ENCODE peak calls at places on chromosomes 13 and 19, in five cellular contexts. W is activated CD4-positive, alpha-beta T cell treated with anti-CD3 and anti-CD28 coated beads, Interleukin-2, amount 50 U/mL, for 24 hours; P is HFF-Myc; I is SW480; F is T1000. R is an unnamed sample.

GRCh38 chr19:52898101-52898500 is 666 bp upstream of the ZNF320 start:
- DNase-seq in P (no peak), F (no peak), W (no peak), I (no peak), R (no peak)

GRCh38 chr19:40217921-40218890 is at the start of gene TTC9B:
- DNase-seq in F (no peak), P (no peak), W (no peak), I (no peak), R (no peak)

GRCh38 chr13:84607614-84608013 is 725.3 kb upstream of the SLITRK1 start:
- DNase-seq in I (no peak), W (no peak), P (peak; percentile 1), F (peak; percentile 22), R (no peak)

GRCh38 chr19:2650515-2650914 is 52.0 kb downstream of the GNG7 start:
- DNase-seq in P (no peak), W (no peak), F (no peak), I (no peak), R (no peak)

GRCh38 chr13:111338841-111339240 is 18.4 kb downstream of the TEX29 start:
- DNase-seq in F (no peak), I (no peak), W (no peak), P (no peak), R (peak; percentile 1)

GRCh38 chr13:31588331-31588730 is 151.0 kb upstream of the RXFP2 start:
- DNase-seq in W (no peak), P (no peak), F (no peak), I (no peak), R (no peak)

GRCh38 chr19:3890590-3890989 is 10.1 kb downstream of the ATCAY start:
- DNase-seq in W (no peak), I (no peak), P (no peak), F (no peak), R (no peak)

GRCh38 chr13:114101325-114101821 is 31.1 kb downstream of the RASA3 start:
- DNase-seq in F (no peak), W (no peak), P (no peak), I (no peak), R (no peak)

GRCh38 chr19:1967087-1967608 is 26.2 kb downstream of the CSNK1G2 start:
- DNase-seq in W (peak; percentile 17), I (no peak), P (no peak), F (no peak), R (no peak)

GRCh38 chr19:10260141-10260584 is 8.1 kb downstream of the MRPL4 start:
- DNase-seq in W (peak; percentile 59), P (no peak), I (peak; percentile 73), F (no peak), R (no peak)

GRCh38 chr13:30355405-30355741 is 48.0 kb upstream of the KATNAL1 start:
- DNase-seq in P (no peak), F (no peak), W (no peak), I (no peak), R (no peak)

GRCh38 chr13:26721251-26721939 is 39.2 kb downstream of the GPR12 start:
- DNase-seq in F (no peak), P (no peak), W (peak; percentile 10), I (no peak), R (no peak)

GRCh38 chr19:2202366-2202765 is 33.8 kb downstream of the PLEKHJ1 start:
- DNase-seq in P (no peak), F (no peak), W (no peak), I (no peak), R (no peak)

GRCh38 chr19:12331211-12331941 is 2.1 kb downstream of the ZNF563 start:
- DNase-seq in I (no peak), F (no peak), W (peak; percentile 60), P (no peak), R (no peak)

GRCh38 chr13:49097374-49097773 is 121.7 kb downstream of the FNDC3A start:
- DNase-seq in F (peak; percentile 23), W (no peak), P (no peak), I (peak; percentile 29), R (peak; percentile 40)

GRCh38 chr19:5480427-5480836 is 25.2 kb downstream of the ZNRF4 start:
- DNase-seq in I (no peak), W (no peak), P (no peak), F (no peak), R (no peak)

GRCh38 chr13:43936630-43937029 is 56.9 kb downstream of the LACC1 start:
- DNase-seq in W (no peak), F (no peak), P (no peak), I (no peak), R (no peak)

R was measured in prostate gland.